ENCODE peak calls at places on chromosomes 13 and 19, in five cellular contexts. K, T, X, Z and N are unnamed samples.

GRCh38 chr13:41746259-41746658 is 214.7 kb downstream of the VWA8 start:
- DNase-seq in K (no peak), T (no peak), X (peak; percentile 67), Z (no peak), N (peak; percentile 45)

GRCh38 chr13:31160857-31161582 is 684 bp downstream of the HSPH1 start:
- DNase-seq in K (peak; percentile 68), T (peak; percentile 69), X (peak; percentile 38), Z (peak; percentile 68), N (peak; percentile 50)

GRCh38 chr19:11169896-11170678 is 14.5 kb upstream of the SPC24 start:
- DNase-seq in K (no peak), T (no peak), X (no peak), Z (no peak), N (peak; percentile 15)

GRCh38 chr19:38388310-38389100 is at the start of gene SPRED3:
- DNase-seq in K (no peak), T (no peak), X (peak; percentile 35), Z (no peak), N (no peak)

GRCh38 chr13:51924756-51925544 is 63.2 kb downstream of the CCDC70 start:
- DNase-seq in K (no peak), T (no peak), X (no peak), Z (no peak), N (no peak)

GRCh38 chr13:20945952-20946383 is 43.4 kb upstream of the XPO4 start:
- DNase-seq in K (peak; percentile 8), T (no peak), X (no peak), Z (no peak), N (no peak)

GRCh38 chr13:37375071-37375470 is 223.5 kb downstream of the POSTN start:
- DNase-seq in K (no peak), T (no peak), X (peak; percentile 22), Z (no peak), N (peak; percentile 78)

GRCh38 chr13:109400192-109400591 is 386.2 kb downstream of the IRS2 start:
- DNase-seq in K (no peak), T (peak; percentile 34), X (no peak), Z (peak; percentile 19), N (no peak)

GRCh38 chr13:72680353-72680752 is 47.1 kb downstream of the MZT1 start:
- DNase-seq in K (no peak), T (no peak), X (no peak), Z (no peak), N (no peak)

GRCh38 chr13:59144700-59145099 is 1019.0 kb downstream of the DIAPH3 start:
- DNase-seq in K (no peak), T (no peak), X (no peak), Z (no peak), N (no peak)

GRCh38 chr19:4185413-4186086 is 3.1 kb downstream of the ANKRD24 start:
- DNase-seq in K (no peak), T (no peak), X (no peak), Z (no peak), N (no peak)

GRCh38 chr19:4184718-4185352 is 2.3 kb downstream of the ANKRD24 start:
- DNase-seq in K (no peak), T (no peak), X (no peak), Z (no peak), N (no peak)

GRCh38 chr19:4189641-4190040 is 7.2 kb downstream of the ANKRD24 start:
- DNase-seq in K (no peak), T (no peak), X (no peak), Z (no peak), N (no peak)

GRCh38 chr19:4186087-4186993 is 3.9 kb downstream of the ANKRD24 start:
- DNase-seq in K (peak; percentile 85), T (peak; percentile 69), X (peak; percentile 78), Z (peak; percentile 82), N (peak; percentile 47)

DNA sequence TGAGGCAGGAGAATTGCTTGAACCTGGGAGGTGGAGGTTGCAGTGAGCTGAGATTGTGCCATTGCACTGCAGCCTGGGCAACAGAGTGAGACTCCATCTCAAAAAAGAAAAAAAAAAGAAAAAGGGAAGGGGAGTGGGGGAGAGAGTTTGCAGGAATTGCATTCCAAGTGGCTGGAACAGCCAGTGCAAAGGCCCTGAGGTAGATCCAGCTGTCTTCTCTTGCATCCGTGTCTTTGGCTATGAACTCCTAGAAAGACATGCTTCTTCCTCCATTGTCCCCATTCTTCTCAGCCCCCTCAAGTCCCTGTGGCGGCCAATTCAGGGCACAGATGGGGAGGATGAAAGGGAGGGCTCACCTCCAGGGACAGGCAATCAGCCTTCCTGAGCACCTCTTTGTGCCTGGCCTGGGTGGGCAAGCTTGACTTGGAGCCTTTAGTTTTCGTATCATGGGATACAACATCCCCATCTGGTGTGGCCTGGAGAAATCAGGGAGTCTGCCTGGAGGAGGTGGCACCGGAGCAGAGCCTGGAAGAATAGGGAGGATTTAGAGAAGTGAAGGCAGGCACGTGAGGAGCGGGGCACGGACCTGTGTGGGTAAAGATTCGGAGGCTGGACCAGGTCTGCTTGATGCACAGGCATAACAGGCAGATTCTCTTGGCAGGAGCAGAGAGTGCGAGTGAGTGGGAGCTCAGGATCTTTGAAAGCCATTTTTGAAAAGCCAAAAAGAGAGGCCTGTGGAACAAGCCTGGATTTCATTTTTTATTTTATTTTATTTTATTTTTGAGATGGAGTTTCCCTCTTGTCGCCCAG is 5.0 kb downstream of the ANKRD24 start:
- DNase-seq in K (no peak), T (no peak), X (no peak), Z (no peak), N (no peak)
- TF ChIP-seq CTCF in K (no peak), T (no peak), X (no peak), Z (no peak), N (no peak)

GRCh38 chr13:45851171-45851889 is at the start of gene SIAH3:
- DNase-seq in K (no peak), T (no peak), X (no peak), Z (peak; percentile 24), N (peak; percentile 32)
- H3K4me3 ChIP-seq in K (no peak within 1 kb of the TSS), T (peak within 1 kb of the TSS; percentile 46), X (no peak within 1 kb of the TSS), Z (peak within 1 kb of the TSS; percentile 50), N (peak within 1 kb of the TSS; percentile 23)

DNA sequence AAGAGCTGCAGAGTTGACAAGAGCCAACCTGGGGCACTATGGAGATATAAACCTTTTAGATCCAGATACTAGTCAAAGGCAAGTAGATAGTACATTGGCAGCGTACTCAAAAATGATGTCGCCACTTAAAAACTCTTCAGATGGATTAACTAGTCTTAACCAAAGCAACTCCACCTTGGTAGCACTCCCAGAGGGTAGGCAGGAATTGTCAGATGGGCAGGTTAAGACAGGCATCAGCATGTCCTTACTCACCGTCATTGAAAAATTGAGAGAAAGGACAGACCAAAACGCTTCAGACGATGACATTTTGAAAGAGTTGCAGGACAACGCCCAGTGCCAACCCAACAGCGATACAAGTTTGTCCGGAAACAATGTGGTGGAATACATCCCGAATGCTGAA is 8.9 kb downstream of the ZNF507 start:
- DNase-seq in K (no peak), T (no peak), X (no peak), Z (no peak), N (peak; percentile 62)
- H3K27me3 ChIP-seq in K (no peaks in the 10 kb centered on the region), T (no peaks in the 10 kb centered on the region), X (no peaks in the 10 kb centered on the region), Z (no peaks in the 10 kb centered on the region), N (no peaks in the 10 kb centered on the region)

GRCh38 chr19:42253245-42254082 is 1.5 kb downstream of the ERF start:
- DNase-seq in K (peak; percentile 79), T (peak; percentile 59), X (peak; percentile 15), Z (peak; percentile 72), N (no peak)

GRCh38 chr19:42255766-42256750 is 1.1 kb upstream of the ERF start:
- DNase-seq in K (no peak), T (peak; percentile 76), X (peak; percentile 32), Z (no peak), N (no peak)

GRCh38 chr19:42254850-42255765 is at the start of gene ERF:
- DNase-seq in K (peak; percentile 93), T (peak; percentile 94), X (peak; percentile 81), Z (peak; percentile 93), N (peak; percentile 65)

GRCh38 chr19:42252365-42253244 is 2.3 kb downstream of the ERF start:
- DNase-seq in K (no peak), T (peak; percentile 66), X (no peak), Z (peak; percentile 75), N (peak; percentile 43)

DNA sequence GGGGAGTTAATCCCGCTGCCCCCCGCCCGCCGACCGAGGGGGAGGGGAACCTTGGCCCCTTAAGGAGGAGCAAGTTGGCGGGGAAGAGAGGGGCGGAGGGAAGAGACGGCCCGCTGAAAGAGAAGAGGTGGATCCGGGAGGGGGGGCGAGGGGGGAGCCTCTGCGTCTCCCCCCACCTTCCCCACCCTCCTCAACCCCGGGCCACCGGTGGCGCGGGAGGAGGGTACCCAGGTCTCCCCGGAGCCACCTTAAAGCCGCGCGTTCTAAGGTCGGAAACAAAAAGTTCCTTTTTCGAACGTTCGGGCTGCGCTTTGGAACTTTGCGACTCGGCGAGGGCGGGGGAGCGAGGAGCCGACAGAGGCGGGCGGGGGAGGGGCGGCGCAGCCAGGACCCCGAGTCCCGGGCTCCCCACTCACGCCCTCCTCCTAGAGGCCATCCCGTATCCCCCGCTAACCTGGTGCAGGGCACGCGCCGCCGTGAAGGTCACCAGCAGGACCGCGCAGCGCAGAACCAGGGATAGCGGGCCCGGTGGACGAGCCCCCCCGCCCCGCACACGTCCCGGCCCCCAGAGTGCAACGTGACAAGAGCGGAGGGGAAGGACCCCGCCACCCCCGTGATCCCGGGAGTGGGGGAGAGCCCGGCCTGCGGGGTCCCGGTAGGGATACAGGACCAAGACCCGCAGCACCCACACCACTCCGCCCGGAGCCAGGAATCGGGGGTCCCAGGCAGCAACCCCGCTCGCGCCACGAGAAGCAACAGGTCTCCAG is 662 bp downstream of the ERF start:
- DNase-seq in K (peak; percentile 83), T (peak; percentile 74), X (peak; percentile 48), Z (peak; percentile 67), N (no peak)
- TF ChIP-seq CTCF in K (peak; percentile 4), T (no peak), X (no peak), Z (no peak), N (no peak)

GRCh38 chr19:5288347-5288739 is 52.3 kb downstream of the PTPRS start:
- DNase-seq in K (no peak), T (no peak), X (no peak), Z (no peak), N (no peak)

GRCh38 chr19:5285311-5285710 is 55.3 kb downstream of the PTPRS start:
- DNase-seq in K (no peak), T (no peak), X (no peak), Z (no peak), N (no peak)

GRCh38 chr19:5287066-5287465 is 53.5 kb downstream of the PTPRS start:
- DNase-seq in K (no peak), T (no peak), X (peak; percentile 33), Z (no peak), N (no peak)

GRCh38 chr19:5286465-5287029 is 54.1 kb downstream of the PTPRS start:
- DNase-seq in K (no peak), T (no peak), X (no peak), Z (no peak), N (no peak)

DNA sequence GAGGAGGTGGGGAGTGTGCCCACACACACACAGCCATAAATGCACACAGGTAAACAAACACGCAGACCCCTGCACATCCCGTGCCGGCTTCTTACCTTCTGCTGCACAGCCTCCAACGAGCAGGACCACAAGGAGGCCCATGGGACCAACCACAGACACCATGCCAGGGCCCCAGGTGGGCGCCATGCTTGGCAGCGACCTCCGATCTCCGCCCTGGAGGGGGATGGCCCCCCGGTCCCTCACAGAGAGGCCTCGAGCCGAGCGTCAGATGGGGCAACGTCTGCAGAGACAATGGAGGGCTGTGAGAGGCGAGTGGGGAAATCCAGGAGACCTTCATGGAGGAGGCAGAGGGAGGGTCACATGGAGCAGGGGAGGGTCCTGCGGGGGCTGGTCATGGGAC is 54.7 kb downstream of the PTPRS start:
- DNase-seq in K (no peak), T (no peak), X (no peak), Z (no peak), N (no peak)
- H3K4me3 ChIP-seq in K (no peak overlapping the region), T (no peak overlapping the region), X (no peak overlapping the region), Z (no peak overlapping the region), N (no peak overlapping the region)

GRCh38 chr19:47422417-47423163 is 3.3 kb upstream of the MEIS3 start:
- DNase-seq in K (no peak), T (no peak), X (no peak), Z (no peak), N (no peak)
- H3K27me3 ChIP-seq in K (peaks cover 28% of the 10 kb centered on the region), T (peaks cover 43% of the 10 kb centered on the region), X (peaks cover 54% of the 10 kb centered on the region), Z (peaks cover 55% of the 10 kb centered on the region), N (peaks cover 44% of the 10 kb centered on the region)